ENCODE peak calls at places on chromosome 14, in eight cellular contexts. M is HFF-Myc, D is AG09319, C is heart right ventricle, O is cardiac muscle cell, S is foreskin keratinocyte, V is left lung, H is OCI-LY7. U is an unnamed sample.

GRCh38 chr14:99883866-99884650 is 90.8 kb downstream of the EML1 start:
- DNase-seq in D (no peak), H (no peak), M (no peak), S (no peak), V (no peak), C (no peak), O (no peak), U (no peak)

GRCh38 chr14:33848706-33849454 is 102.0 kb downstream of the EGLN3 start:
- DNase-seq in M (peak; percentile 52), O (peak; percentile 94), H (peak; percentile 7), V (peak; percentile 35), S (peak; percentile 62), C (peak; percentile 71), D (no peak), U (peak; percentile 71)

GRCh38 chr14:31921251-31921650 is 155.9 kb upstream of the ARHGAP5 start:
- DNase-seq in D (no peak), H (no peak), C (no peak), V (no peak), M (no peak), S (no peak), O (no peak), U (no peak)

GRCh38 chr14:99968156-99968920 is 96.9 kb upstream of the EVL start:
- DNase-seq in H (no peak), S (no peak), C (no peak), M (peak; percentile 98), D (peak; percentile 66), O (no peak), V (no peak), U (peak; percentile 27)

GRCh38 chr14:105485720-105486332 is 860 bp upstream of the CRIP1 start:
- DNase-seq in D (no peak), V (no peak), C (peak; percentile 58), M (no peak), S (no peak), H (no peak), O (peak; percentile 71), U (no peak)

GRCh38 chr14:75283884-75284563 is 5.4 kb downstream of the FOS start:
- DNase-seq in S (no peak), H (no peak), C (no peak), V (no peak), O (no peak), D (no peak), M (no peak), U (no peak)

GRCh38 chr14:57085801-57086200 is 182.9 kb downstream of the EXOC5 start:
- DNase-seq in H (no peak), O (peak; percentile 47), S (no peak), M (no peak), D (no peak), C (no peak), V (no peak), U (peak; percentile 15)

GRCh38 chr14:19743256-19743655 is at the start of gene OR4Q3:
- DNase-seq in V (no peak), S (no peak), M (no peak), H (no peak), D (no peak), C (no peak), O (no peak), U (no peak)

GRCh38 chr14:24298892-24299254 is 707 bp downstream of the DHRS1 start:
- DNase-seq in S (peak; percentile 90), H (no peak), O (no peak), M (no peak), C (no peak), V (peak; percentile 63), D (no peak), U (peak; percentile 91)

GRCh38 chr14:25411933-25412757 is 362.2 kb upstream of the STXBP6 start:
- DNase-seq in D (no peak), V (no peak), O (no peak), C (no peak), M (no peak), S (no peak), H (peak; percentile 18), U (no peak)
- TF ChIP-seq CTCF in D (no peak), V (peak; percentile 28), O (no peak), C (peak; percentile 38), M (no peak), S (peak; percentile 41), H (peak; percentile 80), U (peak; percentile 16)

GRCh38 chr14:98175881-98176280 is 1096.1 kb downstream of the BCL11B start:
- DNase-seq in O (no peak), M (no peak), V (no peak), D (no peak), S (no peak), H (no peak), C (no peak), U (no peak)

GRCh38 chr14:98173291-98173690 is 1098.7 kb downstream of the BCL11B start:
- DNase-seq in O (no peak), V (no peak), C (no peak), H (no peak), S (no peak), M (no peak), D (no peak), U (no peak)

GRCh38 chr14:98175436-98175835 is 1096.6 kb downstream of the BCL11B start:
- DNase-seq in C (no peak), M (no peak), H (no peak), O (no peak), V (no peak), D (no peak), S (no peak), U (no peak)

GRCh38 chr14:98172243-98172778 is 1099.7 kb downstream of the BCL11B start:
- DNase-seq in V (no peak), D (no peak), M (no peak), S (no peak), O (no peak), C (no peak), H (no peak), U (no peak)

GRCh38 chr14:98174031-98174430 is 1098.0 kb downstream of the BCL11B start:
- DNase-seq in H (no peak), D (no peak), C (no peak), V (no peak), O (no peak), M (no peak), S (no peak), U (no peak)
- TF ChIP-seq CTCF in H (no peak), D (no peak), C (no peak), V (no peak), O (no peak), M (no peak), S (no peak), U (no peak)

GRCh38 chr14:77708749-77709148 is 846 bp downstream of the SLIRP start:
- DNase-seq in D (no peak), C (no peak), V (no peak), S (no peak), M (no peak), O (no peak), H (no peak), U (peak; percentile 6)
- TF ChIP-seq CTCF in D (no peak), C (no peak), V (no peak), S (no peak), M (no peak), O (no peak), H (no peak), U (no peak)

GRCh38 chr14:95998656-95999055 is 40.5 kb upstream of the C14orf132 start:
- DNase-seq in D (no peak), O (peak; percentile 14), S (peak; percentile 8), C (no peak), M (peak; percentile 10), H (peak; percentile 10), V (no peak), U (peak; percentile 17)
- TF ChIP-seq CTCF in D (peak; percentile 49), O (peak; percentile 47), S (peak; percentile 63), C (peak; percentile 24), M (peak; percentile 16), H (peak; percentile 54), V (peak; percentile 36), U (peak; percentile 52)

GRCh38 chr14:101716077-101716950 is 45.2 kb upstream of the PPP2R5C start:
- DNase-seq in V (no peak), H (no peak), C (no peak), O (no peak), S (no peak), M (no peak), D (no peak), U (no peak)
- TF ChIP-seq CTCF in V (no peak), H (no peak), C (no peak), O (no peak), S (no peak), M (no peak), D (no peak), U (no peak)

GRCh38 chr14:94237983-94238382 is 55.1 kb downstream of the SERPINA10 start:
- DNase-seq in V (no peak), C (no peak), M (no peak), O (no peak), S (no peak), D (no peak), H (no peak), U (no peak)
- TF ChIP-seq CTCF in V (no peak), C (no peak), M (no peak), O (no peak), S (no peak), D (no peak), H (no peak), U (no peak)

GRCh38 chr14:72921396-72921795 is 4.9 kb upstream of the DCAF4 start:
- DNase-seq in H (no peak), O (no peak), V (no peak), S (no peak), C (no peak), D (no peak), M (no peak), U (no peak)

GRCh38 chr14:72924332-72924731 is 1.9 kb upstream of the DCAF4 start:
- DNase-seq in V (no peak), H (no peak), C (peak; percentile 41), O (peak; percentile 83), S (no peak), D (no peak), M (no peak), U (no peak)

GRCh38 chr14:72917420-72917819 is 8.8 kb upstream of the DCAF4 start:
- DNase-seq in O (no peak), S (no peak), H (no peak), D (no peak), V (no peak), C (no peak), M (no peak), U (no peak)

GRCh38 chr14:72916174-72916573 is 10.1 kb upstream of the DCAF4 start:
- DNase-seq in C (no peak), S (no peak), O (no peak), M (no peak), D (no peak), V (no peak), H (no peak), U (peak; percentile 53)

GRCh38 chr14:72920008-72920407 is 6.3 kb upstream of the DCAF4 start:
- DNase-seq in D (no peak), S (no peak), O (no peak), M (no peak), C (no peak), V (no peak), H (no peak), U (no peak)
- TF ChIP-seq CTCF in D (no peak), S (peak; percentile 20), O (peak; percentile 21), M (peak; percentile 24), C (no peak), V (no peak), H (peak; percentile 37), U (no peak)